ENCODE peak calls at places on chromosomes 2 and 18, in six cellular contexts. One of them, this sample, is unnamed.

GRCh38 chr2:25078171-25079049 is 36.5 kb downstream of the EFR3B start:
- DNase-seq in left colon: no peak
- DNase-seq in M059J: peak
- DNase-seq in MCF 10A: peak
- DNase-seq in smooth muscle cell of the brain vasculature: peak
- DNase-seq in HTR-8/SVneo: peak
- DNase-seq in this sample: peak

GRCh38 chr18:39421319-39421718 is 1855.7 kb upstream of the CELF4 start:
- DNase-seq in HTR-8/SVneo: no peak
- DNase-seq in MCF 10A: no peak
- DNase-seq in left colon: no peak
- DNase-seq in M059J: no peak
- DNase-seq in smooth muscle cell of the brain vasculature: no peak
- DNase-seq in this sample: no peak

GRCh38 chr18:30987479-30988241 is 54.9 kb downstream of the DSC3 start:
- DNase-seq in M059J: no peak
- DNase-seq in HTR-8/SVneo: no peak
- DNase-seq in MCF 10A: peak
- DNase-seq in left colon: peak
- DNase-seq in smooth muscle cell of the brain vasculature: no peak
- DNase-seq in this sample: no peak

GRCh38 chr18:48940854-48941531 is 9.8 kb downstream of the SMAD7 start:
- DNase-seq in smooth muscle cell of the brain vasculature: no peak
- DNase-seq in MCF 10A: no peak
- DNase-seq in M059J: no peak
- DNase-seq in HTR-8/SVneo: no peak
- DNase-seq in left colon: no peak
- DNase-seq in this sample: no peak

GRCh38 chr2:154608438-154608837 is 90.1 kb upstream of the KCNJ3 start:
- DNase-seq in MCF 10A: no peak
- DNase-seq in smooth muscle cell of the brain vasculature: no peak
- DNase-seq in M059J: no peak
- DNase-seq in left colon: no peak
- DNase-seq in HTR-8/SVneo: no peak
- DNase-seq in this sample: no peak

GRCh38 chr2:223464071-223464470 is 138.1 kb downstream of the SCG2 start:
- DNase-seq in MCF 10A: no peak
- DNase-seq in HTR-8/SVneo: no peak
- DNase-seq in left colon: no peak
- DNase-seq in M059J: peak
- DNase-seq in smooth muscle cell of the brain vasculature: no peak
- DNase-seq in this sample: no peak

GRCh38 chr18:55996726-55997125 is 408.7 kb upstream of the TCF4 start:
- DNase-seq in smooth muscle cell of the brain vasculature: no peak
- DNase-seq in HTR-8/SVneo: no peak
- DNase-seq in M059J: no peak
- DNase-seq in left colon: no peak
- DNase-seq in MCF 10A: no peak
- DNase-seq in this sample: no peak

GRCh38 chr2:232980683-232981082 is 32.4 kb downstream of the NGEF start:
- DNase-seq in left colon: no peak
- DNase-seq in M059J: peak
- DNase-seq in smooth muscle cell of the brain vasculature: no peak
- DNase-seq in MCF 10A: peak
- DNase-seq in HTR-8/SVneo: no peak
- DNase-seq in this sample: no peak

GRCh38 chr2:43634604-43635306 is 2.3 kb upstream of the PLEKHH2 start:
- DNase-seq in HTR-8/SVneo: peak
- DNase-seq in M059J: peak
- DNase-seq in MCF 10A: peak
- DNase-seq in left colon: no peak
- DNase-seq in smooth muscle cell of the brain vasculature: no peak
- DNase-seq in this sample: no peak

GRCh38 chr2:174544802-174545201 is 52.8 kb downstream of the WIPF1 start:
- DNase-seq in smooth muscle cell of the brain vasculature: no peak
- DNase-seq in MCF 10A: no peak
- DNase-seq in left colon: no peak
- DNase-seq in HTR-8/SVneo: no peak
- DNase-seq in M059J: no peak
- DNase-seq in this sample: no peak

GRCh38 chr18:64993695-64994094 is 757.1 kb upstream of the CDH7 start:
- DNase-seq in M059J: no peak
- DNase-seq in HTR-8/SVneo: no peak
- DNase-seq in smooth muscle cell of the brain vasculature: no peak
- DNase-seq in left colon: no peak
- DNase-seq in MCF 10A: no peak
- DNase-seq in this sample: no peak

GRCh38 chr2:98577313-98577712 is 31.0 kb downstream of the COA5 start:
- DNase-seq in left colon: no peak
- DNase-seq in smooth muscle cell of the brain vasculature: no peak
- DNase-seq in M059J: no peak
- DNase-seq in MCF 10A: no peak
- DNase-seq in HTR-8/SVneo: no peak
- DNase-seq in this sample: no peak

GRCh38 chr2:44171018-44171417 is 2.3 kb downstream of the PPM1B start:
- DNase-seq in smooth muscle cell of the brain vasculature: no peak
- DNase-seq in M059J: peak
- DNase-seq in left colon: no peak
- DNase-seq in HTR-8/SVneo: no peak
- DNase-seq in MCF 10A: peak
- DNase-seq in this sample: no peak

GRCh38 chr2:119218478-119219064 is 5.1 kb upstream of the STEAP3 start:
- DNase-seq in smooth muscle cell of the brain vasculature: peak
- DNase-seq in M059J: peak
- DNase-seq in HTR-8/SVneo: no peak
- DNase-seq in MCF 10A: peak
- DNase-seq in left colon: no peak
- DNase-seq in this sample: no peak

GRCh38 chr2:196277002-196277401 is 105.6 kb upstream of the STK17B start:
- DNase-seq in left colon: no peak
- DNase-seq in HTR-8/SVneo: no peak
- DNase-seq in M059J: peak
- DNase-seq in smooth muscle cell of the brain vasculature: no peak
- DNase-seq in MCF 10A: no peak
- DNase-seq in this sample: no peak

GRCh38 chr2:122063716-122064115 is 308.3 kb downstream of the TSN start:
- DNase-seq in M059J: no peak
- DNase-seq in smooth muscle cell of the brain vasculature: no peak
- DNase-seq in left colon: no peak
- DNase-seq in HTR-8/SVneo: no peak
- DNase-seq in MCF 10A: peak
- DNase-seq in this sample: no peak

GRCh38 chr2:31475692-31476091 is 61.1 kb upstream of the XDH start:
- DNase-seq in left colon: no peak
- DNase-seq in MCF 10A: peak
- DNase-seq in M059J: peak
- DNase-seq in smooth muscle cell of the brain vasculature: no peak
- DNase-seq in HTR-8/SVneo: peak
- DNase-seq in this sample: no peak

GRCh38 chr2:191821078-191821477 is 25.8 kb downstream of the CAVIN2 start:
- DNase-seq in left colon: no peak
- DNase-seq in M059J: no peak
- DNase-seq in MCF 10A: no peak
- DNase-seq in HTR-8/SVneo: no peak
- DNase-seq in smooth muscle cell of the brain vasculature: no peak
- DNase-seq in this sample: no peak

GRCh38 chr2:68799138-68799537 is 64.5 kb downstream of the ARHGAP25 start:
- DNase-seq in HTR-8/SVneo: no peak
- DNase-seq in left colon: no peak
- DNase-seq in smooth muscle cell of the brain vasculature: no peak
- DNase-seq in MCF 10A: peak
- DNase-seq in M059J: peak
- DNase-seq in this sample: no peak

GRCh38 chr2:58731488-58731869 is 490.4 kb upstream of the FANCL start:
- DNase-seq in smooth muscle cell of the brain vasculature: no peak
- DNase-seq in M059J: peak
- DNase-seq in MCF 10A: no peak
- DNase-seq in HTR-8/SVneo: no peak
- DNase-seq in left colon: no peak
- DNase-seq in this sample: no peak